ENCODE peak calls at places on chromosomes 6 and 20, in eight cellular contexts. N is NCI-H446; B is WTC11; P is DMS153; W is neural crest cell; Z is activated T-cell treated with anti-CD3 and anti-CD28 coated beads, Interleukin-2, amount 50 U/mL, for 4 hours; Q is H9; A is HS-5. T is an unnamed sample.
A peak's percentile ranks its signal among the peaks of the same experiment; 100 is the strongest.

GRCh38 chr20:56202493-56203077 is 45.9 kb upstream of the MC3R start:
- DNase-seq in N (peak; percentile 4), B (no peak), P (no peak), W (no peak), Z (no peak), Q (no peak), A (no peak), T (no peak)

GRCh38 chr6:21846541-21847451 is 253.2 kb downstream of the SOX4 start:
- DNase-seq in N (no peak), B (peak; percentile 48), P (peak; percentile 97), W (peak; percentile 3), Z (no peak), Q (peak; percentile 51), A (no peak), T (no peak)

GRCh38 chr6:14074723-14075503 is 42.7 kb upstream of the CD83 start:
- DNase-seq in N (peak; percentile 8), B (no peak), P (no peak), W (no peak), Z (no peak), Q (no peak), A (no peak), T (no peak)

GRCh38 chr6:72286911-72287311 is 335.0 kb upstream of the KCNQ5 start:
- DNase-seq in N (no peak), B (no peak), P (no peak), W (no peak), Z (no peak), Q (no peak), A (peak; percentile 39), T (no peak)

GRCh38 chr20:52302736-52303135 is 111.2 kb upstream of the ZFP64 start:
- DNase-seq in N (no peak), B (no peak), P (no peak), W (no peak), Z (no peak), Q (no peak), A (no peak), T (no peak)

GRCh38 chr20:61416546-61416945 is 164.5 kb downstream of the CDH4 start:
- DNase-seq in N (no peak), B (no peak), P (no peak), W (no peak), Z (no peak), Q (no peak), A (no peak), T (no peak)

GRCh38 chr6:136673571-136673970 is 118.7 kb downstream of the MAP3K5 start:
- DNase-seq in N (no peak), B (no peak), P (no peak), W (no peak), Z (no peak), Q (no peak), A (no peak), T (no peak)

GRCh38 chr6:34094474-34095135 is 51.3 kb downstream of the GRM4 start:
- DNase-seq in N (no peak), B (no peak), P (peak; percentile 73), W (no peak), Z (no peak), Q (no peak), A (no peak), T (no peak)

GRCh38 chr6:109808837-109809236 is 117.7 kb downstream of the FIG4 start:
- DNase-seq in N (no peak), B (no peak), P (no peak), W (no peak), Z (no peak), Q (no peak), A (no peak), T (no peak)

GRCh38 chr20:40336530-40336929 is 352.5 kb downstream of the MAFB start:
- DNase-seq in N (peak; percentile 20), B (no peak), P (no peak), W (no peak), Z (no peak), Q (no peak), A (no peak), T (no peak)

GRCh38 chr6:25295651-25296050 is 16.5 kb downstream of the CARMIL1 start:
- DNase-seq in N (no peak), B (no peak), P (no peak), W (no peak), Z (no peak), Q (no peak), A (no peak), T (no peak)

GRCh38 chr6:17012421-17013225 is 89.2 kb upstream of the STMND1 start:
- DNase-seq in N (peak; percentile 2), B (peak; percentile 35), P (no peak), W (no peak), Z (no peak), Q (peak; percentile 72), A (no peak), T (peak; percentile 77)

GRCh38 chr6:14881399-14881798 is 364.5 kb upstream of the JARID2 start:
- DNase-seq in N (no peak), B (no peak), P (no peak), W (no peak), Z (no peak), Q (no peak), A (peak; percentile 38), T (no peak)

GRCh38 chr20:49447946-49448809 is 34.3 kb downstream of the KCNB1 start:
- DNase-seq in N (peak; percentile 17), B (peak; percentile 31), P (no peak), W (no peak), Z (no peak), Q (no peak), A (no peak), T (peak; percentile 74)

T was measured in endodermal cell.